ENCODE peak calls at places on chromosome 18, in five cellular contexts. One of them, this sample, is unnamed.

GRCh38 chr18:22084547-22084946 is 84.8 kb upstream of the GATA6 start:
- DNase-seq in psoas muscle: no peak
- DNase-seq in pancreas: peak
- DNase-seq in sigmoid colon: no peak
- DNase-seq in right lobe of liver: peak
- DNase-seq in this sample: no peak

GRCh38 chr18:41266214-41266613 is 688.8 kb upstream of the PIK3C3 start:
- DNase-seq in psoas muscle: no peak
- DNase-seq in pancreas: no peak
- DNase-seq in sigmoid colon: no peak
- DNase-seq in right lobe of liver: no peak
- DNase-seq in this sample: no peak

GRCh38 chr18:77000527-77000926 is 132.1 kb downstream of the MBP start:
- DNase-seq in psoas muscle: peak
- DNase-seq in pancreas: no peak
- DNase-seq in sigmoid colon: peak
- DNase-seq in right lobe of liver: peak
- DNase-seq in this sample: peak

GRCh38 chr18:25743661-25744151 is 346.7 kb downstream of the SS18 start:
- DNase-seq in psoas muscle: no peak
- DNase-seq in pancreas: no peak
- DNase-seq in sigmoid colon: no peak
- DNase-seq in right lobe of liver: no peak
- DNase-seq in this sample: no peak

GRCh38 chr18:12659904-12660605 is 2.1 kb upstream of the SPIRE1 start:
- DNase-seq in psoas muscle: no peak
- DNase-seq in pancreas: no peak
- DNase-seq in sigmoid colon: no peak
- DNase-seq in right lobe of liver: no peak
- DNase-seq in this sample: no peak

GRCh38 chr18:907171-907879 is 2.7 kb downstream of the ADCYAP1 start:
- DNase-seq in psoas muscle: peak
- DNase-seq in pancreas: peak
- DNase-seq in sigmoid colon: no peak
- DNase-seq in right lobe of liver: peak
- DNase-seq in this sample: no peak

GRCh38 chr18:76468345-76469275 is 26.4 kb downstream of the ZNF516 start:
- DNase-seq in psoas muscle: no peak
- DNase-seq in pancreas: no peak
- DNase-seq in sigmoid colon: peak
- DNase-seq in right lobe of liver: no peak
- DNase-seq in this sample: no peak

GRCh38 chr18:7572837-7573236 is 5.7 kb downstream of the PTPRM start:
- DNase-seq in psoas muscle: no peak
- DNase-seq in pancreas: no peak
- DNase-seq in sigmoid colon: no peak
- DNase-seq in right lobe of liver: no peak
- DNase-seq in this sample: no peak

GRCh38 chr18:48922801-48923730 is 27.7 kb downstream of the SMAD7 start:
- DNase-seq in psoas muscle: peak
- DNase-seq in pancreas: no peak
- DNase-seq in sigmoid colon: peak
- DNase-seq in right lobe of liver: peak
- DNase-seq in this sample: peak

GRCh38 chr18:77105680-77106079 is 26.9 kb downstream of the MBP start:
- DNase-seq in psoas muscle: no peak
- DNase-seq in pancreas: no peak
- DNase-seq in sigmoid colon: no peak
- DNase-seq in right lobe of liver: no peak
- DNase-seq in this sample: peak

GRCh38 chr18:57916684-57917083 is 113.6 kb upstream of the ATP8B1 start:
- DNase-seq in psoas muscle: no peak
- DNase-seq in pancreas: no peak
- DNase-seq in sigmoid colon: no peak
- DNase-seq in right lobe of liver: no peak
- DNase-seq in this sample: no peak

GRCh38 chr18:79567481-79568147 is 112.0 kb upstream of the CTDP1 start:
- DNase-seq in psoas muscle: peak
- DNase-seq in pancreas: peak
- DNase-seq in sigmoid colon: peak
- DNase-seq in right lobe of liver: peak
- DNase-seq in this sample: peak

GRCh38 chr18:79607361-79607930 is 72.2 kb upstream of the CTDP1 start:
- DNase-seq in psoas muscle: peak
- DNase-seq in pancreas: peak
- DNase-seq in sigmoid colon: peak
- DNase-seq in right lobe of liver: peak
- DNase-seq in this sample: peak

GRCh38 chr18:67072789-67073188 is 443.7 kb downstream of the DSEL start:
- DNase-seq in psoas muscle: no peak
- DNase-seq in pancreas: peak
- DNase-seq in sigmoid colon: no peak
- DNase-seq in right lobe of liver: peak
- DNase-seq in this sample: no peak

GRCh38 chr18:2171840-2172625 is 399.3 kb downstream of the METTL4 start:
- DNase-seq in psoas muscle: no peak
- DNase-seq in pancreas: no peak
- DNase-seq in sigmoid colon: no peak
- DNase-seq in right lobe of liver: no peak
- DNase-seq in this sample: no peak

GRCh38 chr18:35481960-35482366 is 15.8 kb downstream of the INO80C start:
- DNase-seq in psoas muscle: no peak
- DNase-seq in pancreas: no peak
- DNase-seq in sigmoid colon: no peak
- DNase-seq in right lobe of liver: no peak
- DNase-seq in this sample: no peak

GRCh38 chr18:79615586-79615985 is 64.0 kb upstream of the CTDP1 start:
- DNase-seq in psoas muscle: peak
- DNase-seq in pancreas: no peak
- DNase-seq in sigmoid colon: no peak
- DNase-seq in right lobe of liver: peak
- DNase-seq in this sample: no peak

GRCh38 chr18:63272638-63273037 is 46.9 kb downstream of the BCL2 start:
- DNase-seq in psoas muscle: no peak
- DNase-seq in pancreas: no peak
- DNase-seq in sigmoid colon: no peak
- DNase-seq in right lobe of liver: no peak
- DNase-seq in this sample: no peak
- H3K27ac ChIP-seq in psoas muscle: peak
- H3K27ac ChIP-seq in pancreas: no peak
- H3K27ac ChIP-seq in sigmoid colon: peak
- H3K27ac ChIP-seq in right lobe of liver: no peak
- H3K27ac ChIP-seq in this sample: no peak

GRCh38 chr18:42446195-42446594 is 491.2 kb downstream of the PIK3C3 start:
- DNase-seq in psoas muscle: no peak
- DNase-seq in pancreas: no peak
- DNase-seq in sigmoid colon: no peak
- DNase-seq in right lobe of liver: no peak
- DNase-seq in this sample: no peak
- H3K27ac ChIP-seq in psoas muscle: no peak
- H3K27ac ChIP-seq in pancreas: no peak
- H3K27ac ChIP-seq in sigmoid colon: no peak
- H3K27ac ChIP-seq in right lobe of liver: peak
- H3K27ac ChIP-seq in this sample: no peak

GRCh38 chr18:11500153-11501122 is 109.0 kb upstream of the SLC35G4 start:
- DNase-seq in psoas muscle: peak
- DNase-seq in pancreas: no peak
- DNase-seq in sigmoid colon: no peak
- DNase-seq in right lobe of liver: no peak
- DNase-seq in this sample: no peak
- H3K27ac ChIP-seq in psoas muscle: peak
- H3K27ac ChIP-seq in pancreas: no peak
- H3K27ac ChIP-seq in sigmoid colon: no peak
- H3K27ac ChIP-seq in right lobe of liver: no peak
- H3K27ac ChIP-seq in this sample: no peak

GRCh38 chr18:31508781-31509180 is 10.8 kb downstream of the DSG2 start:
- DNase-seq in psoas muscle: no peak
- DNase-seq in pancreas: no peak
- DNase-seq in sigmoid colon: no peak
- DNase-seq in right lobe of liver: no peak
- DNase-seq in this sample: no peak

GRCh38 chr18:31505161-31505560 is 7.2 kb downstream of the DSG2 start:
- DNase-seq in psoas muscle: no peak
- DNase-seq in pancreas: no peak
- DNase-seq in sigmoid colon: no peak
- DNase-seq in right lobe of liver: no peak
- DNase-seq in this sample: no peak

GRCh38 chr18:31506024-31506742 is 8.2 kb downstream of the DSG2 start:
- DNase-seq in psoas muscle: no peak
- DNase-seq in pancreas: no peak
- DNase-seq in sigmoid colon: no peak
- DNase-seq in right lobe of liver: no peak
- DNase-seq in this sample: no peak

GRCh38 chr18:31503011-31503410 is 5.0 kb downstream of the DSG2 start:
- DNase-seq in psoas muscle: no peak
- DNase-seq in pancreas: no peak
- DNase-seq in sigmoid colon: no peak
- DNase-seq in right lobe of liver: no peak
- DNase-seq in this sample: no peak

GRCh38 chr18:31504455-31505147 is 6.6 kb downstream of the DSG2 start:
- DNase-seq in psoas muscle: no peak
- DNase-seq in pancreas: no peak
- DNase-seq in sigmoid colon: no peak
- DNase-seq in right lobe of liver: no peak
- DNase-seq in this sample: no peak
- H3K27ac ChIP-seq in psoas muscle: no peak
- H3K27ac ChIP-seq in pancreas: no peak
- H3K27ac ChIP-seq in sigmoid colon: no peak
- H3K27ac ChIP-seq in right lobe of liver: no peak
- H3K27ac ChIP-seq in this sample: no peak

DNA sequence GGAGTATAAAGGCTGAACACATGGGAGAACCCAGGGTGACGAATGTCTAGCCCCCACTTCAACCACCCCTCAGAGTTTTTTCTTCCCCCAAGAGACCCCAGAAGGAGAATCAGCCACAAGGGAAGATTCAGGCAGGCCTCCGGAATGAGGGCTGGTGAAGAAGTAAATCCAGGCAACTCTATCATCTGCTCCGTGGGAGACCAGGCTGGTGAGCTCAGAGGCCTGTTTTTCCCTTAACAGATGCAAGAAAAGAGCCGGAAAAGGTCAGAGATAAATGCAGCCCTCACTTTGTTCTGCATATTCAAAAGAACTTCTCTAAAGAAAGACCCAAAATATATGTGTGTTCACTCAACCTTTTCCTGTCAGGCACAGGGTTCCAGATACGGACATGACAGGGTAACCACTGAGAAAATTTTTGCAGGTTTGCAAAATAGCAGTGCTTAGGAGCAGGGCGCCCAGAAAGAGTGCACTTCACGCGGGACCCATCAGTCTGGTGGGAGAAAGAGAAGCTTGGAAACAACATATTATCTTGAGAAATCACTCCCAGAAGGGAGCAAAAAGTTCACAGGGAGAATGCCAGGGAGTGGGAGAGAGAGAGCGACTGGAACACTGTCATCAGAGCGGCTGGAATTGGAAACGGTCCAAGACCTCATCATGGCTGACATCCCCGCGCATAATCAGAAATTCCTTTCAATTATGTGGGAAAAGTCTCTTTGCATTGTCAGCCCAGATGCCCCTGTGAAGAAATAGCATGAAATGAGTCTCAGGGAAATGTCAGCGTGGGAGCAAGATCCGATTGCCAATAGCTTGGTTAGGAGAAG is 244.9 kb upstream of the SLC14A2 start:
- DNase-seq in psoas muscle: no peak
- DNase-seq in pancreas: no peak
- DNase-seq in sigmoid colon: no peak
- DNase-seq in right lobe of liver: no peak
- DNase-seq in this sample: no peak
- H3K27ac ChIP-seq in psoas muscle: no peak
- H3K27ac ChIP-seq in pancreas: no peak
- H3K27ac ChIP-seq in sigmoid colon: no peak
- H3K27ac ChIP-seq in right lobe of liver: no peak
- H3K27ac ChIP-seq in this sample: peak

GRCh38 chr18:43068781-43069180 is 46.7 kb downstream of the RIT2 start:
- DNase-seq in psoas muscle: no peak
- DNase-seq in pancreas: no peak
- DNase-seq in sigmoid colon: no peak
- DNase-seq in right lobe of liver: no peak
- DNase-seq in this sample: no peak
- H3K27ac ChIP-seq in psoas muscle: no peak
- H3K27ac ChIP-seq in pancreas: no peak
- H3K27ac ChIP-seq in sigmoid colon: no peak
- H3K27ac ChIP-seq in right lobe of liver: no peak
- H3K27ac ChIP-seq in this sample: no peak

GRCh38 chr18:3839481-3840075 is 389.6 kb downstream of the TGIF1 start:
- DNase-seq in psoas muscle: no peak
- DNase-seq in pancreas: no peak
- DNase-seq in sigmoid colon: no peak
- DNase-seq in right lobe of liver: no peak
- DNase-seq in this sample: no peak
- H3K27ac ChIP-seq in psoas muscle: no peak
- H3K27ac ChIP-seq in pancreas: no peak
- H3K27ac ChIP-seq in sigmoid colon: no peak
- H3K27ac ChIP-seq in right lobe of liver: no peak
- H3K27ac ChIP-seq in this sample: no peak

GRCh38 chr18:45828917-45829811 is 3.7 kb downstream of the SIGLEC15 start:
- DNase-seq in psoas muscle: no peak
- DNase-seq in pancreas: no peak
- DNase-seq in sigmoid colon: no peak
- DNase-seq in right lobe of liver: no peak
- DNase-seq in this sample: no peak
- H3K27ac ChIP-seq in psoas muscle: no peak
- H3K27ac ChIP-seq in pancreas: no peak
- H3K27ac ChIP-seq in sigmoid colon: no peak
- H3K27ac ChIP-seq in right lobe of liver: no peak
- H3K27ac ChIP-seq in this sample: no peak

GRCh38 chr18:28002841-28003240 is 174.1 kb downstream of the CDH2 start:
- DNase-seq in psoas muscle: no peak
- DNase-seq in pancreas: no peak
- DNase-seq in sigmoid colon: no peak
- DNase-seq in right lobe of liver: no peak
- DNase-seq in this sample: no peak

GRCh38 chr18:28003451-28003850 is 173.5 kb downstream of the CDH2 start:
- DNase-seq in psoas muscle: no peak
- DNase-seq in pancreas: no peak
- DNase-seq in sigmoid colon: no peak
- DNase-seq in right lobe of liver: no peak
- DNase-seq in this sample: no peak

GRCh38 chr18:28009589-28009988 is 167.3 kb downstream of the CDH2 start:
- DNase-seq in psoas muscle: no peak
- DNase-seq in pancreas: no peak
- DNase-seq in sigmoid colon: no peak
- DNase-seq in right lobe of liver: no peak
- DNase-seq in this sample: no peak

GRCh38 chr18:28007841-28008240 is 169.1 kb downstream of the CDH2 start:
- DNase-seq in psoas muscle: no peak
- DNase-seq in pancreas: no peak
- DNase-seq in sigmoid colon: no peak
- DNase-seq in right lobe of liver: no peak
- DNase-seq in this sample: no peak

GRCh38 chr18:28005164-28005563 is 171.8 kb downstream of the CDH2 start:
- DNase-seq in psoas muscle: no peak
- DNase-seq in pancreas: no peak
- DNase-seq in sigmoid colon: no peak
- DNase-seq in right lobe of liver: no peak
- DNase-seq in this sample: no peak
- H3K27ac ChIP-seq in psoas muscle: no peak
- H3K27ac ChIP-seq in pancreas: no peak
- H3K27ac ChIP-seq in sigmoid colon: no peak
- H3K27ac ChIP-seq in right lobe of liver: no peak
- H3K27ac ChIP-seq in this sample: no peak

This sample was measured in left lung.